ENCODE peak calls at places on chromosomes 11 and 22, in ten cellular contexts. S is ovary; D is right atrium auricular region; C is CD4-positive, alpha-beta T cell; Z is GM23248; R is stomach; U is body of pancreas; W is prostate gland; J is heart left ventricle; K is fibroblast of lung. M is an unnamed sample.

GRCh38 chr11:130002352-130002845 is at the start of gene PRDM10:
- DNase-seq in K (peak), D (peak), J (peak), W (peak), C (peak), U (peak), Z (peak), S (peak), R (peak), M (peak)

GRCh38 chr22:47166446-47167016 is 404.1 kb downstream of the TBC1D22A start:
- DNase-seq in D (no peak), C (no peak), W (no peak), S (peak), U (peak), R (no peak), J (no peak), K (no peak), Z (no peak), M (peak)

GRCh38 chr11:2462092-2462985 is 17.5 kb downstream of the KCNQ1 start:
- DNase-seq in U (peak), C (no peak), J (no peak), Z (no peak), W (no peak), K (no peak), S (no peak), D (peak), R (peak), M (peak)

GRCh38 chr11:107859459-107860239 is 1.1 kb upstream of the SLC35F2 start:
- DNase-seq in C (peak), K (no peak), J (peak), U (peak), D (no peak), Z (peak), R (peak), S (peak), W (peak), M (peak)

GRCh38 chr11:122375687-122376399 is 259.8 kb upstream of the BLID start:
- DNase-seq in D (no peak), J (no peak), R (no peak), S (no peak), C (no peak), W (no peak), Z (peak), U (no peak), K (peak), M (no peak)

GRCh38 chr22:37951305-37951704 is 2.1 kb downstream of the C22orf23 start:
- DNase-seq in W (no peak), J (no peak), Z (peak), R (no peak), K (peak), S (no peak), C (no peak), D (no peak), U (no peak), M (no peak)

GRCh38 chr11:47908198-47908597 is 60.0 kb upstream of the NUP160 start:
- DNase-seq in K (no peak), J (no peak), U (peak), C (no peak), W (no peak), R (no peak), Z (peak), D (no peak), S (no peak), M (no peak)

GRCh38 chr22:43066844-43067385 is 22.3 kb downstream of the TTLL1 start:
- DNase-seq in K (peak), D (no peak), U (no peak), C (no peak), S (no peak), J (no peak), Z (peak), R (no peak), W (no peak), M (peak)

GRCh38 chr11:69641681-69642548 is 959 bp downstream of the CCND1 start:
- DNase-seq in U (no peak), C (no peak), R (no peak), W (no peak), Z (peak), J (no peak), D (no peak), K (peak), S (no peak), M (peak)

GRCh38 chr11:61587951-61588695 is 7.2 kb upstream of the SYT7 start:
- DNase-seq in W (peak), K (no peak), Z (peak), J (peak), R (peak), S (no peak), U (peak), D (no peak), C (peak), M (peak)

GRCh38 chr11:94666792-94667721 is 99.9 kb downstream of the PIWIL4 start:
- DNase-seq in D (no peak), C (no peak), U (no peak), S (no peak), J (no peak), Z (no peak), R (no peak), K (no peak), W (no peak), M (no peak)

GRCh38 chr11:2498750-2499149 is 53.9 kb downstream of the KCNQ1 start:
- DNase-seq in Z (no peak), K (no peak), W (no peak), U (no peak), S (no peak), R (peak), D (no peak), J (no peak), C (no peak), M (no peak)

GRCh38 chr11:35427158-35427557 is 7.8 kb upstream of the SLC1A2 start:
- DNase-seq in K (peak), U (no peak), C (no peak), J (no peak), S (no peak), Z (peak), W (peak), D (no peak), R (no peak), M (peak)

GRCh38 chr11:114346709-114347141 is 50.5 kb downstream of the NNMT start:
- DNase-seq in C (no peak), R (no peak), U (no peak), S (no peak), J (no peak), D (no peak), W (no peak), Z (no peak), K (peak), M (no peak)

DNA sequence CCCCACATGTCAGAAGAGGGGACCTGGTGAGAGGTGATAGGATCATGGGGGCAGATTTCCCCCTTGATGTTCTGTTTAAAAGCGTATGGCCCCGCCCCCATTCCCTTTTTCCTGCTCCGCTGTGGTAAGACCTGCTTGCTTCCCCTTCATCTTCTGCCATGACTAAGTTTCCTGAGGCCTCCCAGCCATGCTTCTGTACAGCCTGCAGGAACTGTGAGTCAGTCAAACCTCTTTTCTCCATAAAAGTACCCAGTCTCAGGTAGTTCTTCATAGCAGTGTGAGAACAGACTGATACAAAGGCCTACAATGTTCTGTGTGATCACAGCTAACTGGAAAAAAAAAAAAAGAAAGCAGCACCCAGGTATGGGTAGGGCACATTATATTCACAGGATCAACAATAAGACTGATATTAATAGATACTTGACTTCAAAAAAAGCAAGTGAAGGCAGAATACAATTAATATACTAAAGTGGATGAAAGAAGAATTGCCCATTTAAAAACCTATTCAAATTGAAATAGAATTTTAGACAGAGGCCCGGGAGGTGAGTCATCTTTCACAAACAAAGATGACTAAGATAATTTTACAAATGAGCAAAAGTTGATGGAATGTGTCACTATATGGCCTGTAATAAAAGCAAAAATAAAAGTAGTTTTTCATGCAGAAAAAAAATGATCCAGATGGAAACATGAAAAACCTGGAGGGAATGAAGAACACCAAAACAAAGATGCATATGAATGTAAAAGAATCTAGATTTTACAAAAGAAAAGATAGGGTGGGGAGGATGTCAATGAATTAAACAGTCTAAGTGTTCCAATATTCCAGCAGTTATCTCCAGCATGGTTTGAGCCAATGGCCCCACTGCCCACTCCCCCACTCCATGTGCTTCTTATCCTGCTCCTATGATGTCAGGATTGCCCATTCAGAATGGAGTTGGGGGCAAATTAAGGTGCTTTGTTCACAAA is 1.6 kb upstream of the OR52K1 start:
- DNase-seq in J (no peak), D (no peak), U (no peak), S (no peak), K (no peak), C (no peak), Z (peak), R (no peak), W (no peak), M (peak)
- H3K27ac ChIP-seq in J (no peak), D (no peak), U (no peak), S (no peak), K (no peak), C (no peak), Z (no peak), R (no peak), W (no peak), M (no peak)

GRCh38 chr11:128963744-128964340 is 21.2 kb upstream of the TP53AIP1 start:
- DNase-seq in S (no peak), K (no peak), Z (no peak), U (no peak), D (no peak), W (no peak), C (no peak), R (no peak), J (no peak), M (no peak)
- H3K27ac ChIP-seq in S (no peak), K (no peak), Z (no peak), U (no peak), D (no peak), W (no peak), C (no peak), R (no peak), J (no peak), M (no peak)

GRCh38 chr11:9776203-9776602 is 112.3 kb downstream of the SWAP70 start:
- DNase-seq in D (no peak), R (no peak), K (no peak), W (no peak), U (no peak), Z (no peak), J (no peak), S (no peak), C (no peak), M (no peak)
- H3K27ac ChIP-seq in D (no peak), R (no peak), K (peak), W (no peak), U (no peak), Z (no peak), J (no peak), S (no peak), C (no peak), M (peak)

GRCh38 chr22:36289406-36289870 is 36.5 kb downstream of the APOL1 start:
- DNase-seq in C (no peak), K (no peak), R (no peak), U (no peak), S (no peak), W (no peak), J (peak), D (no peak), Z (no peak), M (no peak)
- H3K27ac ChIP-seq in C (peak), K (no peak), R (no peak), U (no peak), S (no peak), W (no peak), J (no peak), D (no peak), Z (no peak), M (no peak)

GRCh38 chr11:74018331-74019005 is 9.6 kb upstream of the UCP3 start:
- DNase-seq in W (peak), U (peak), D (peak), S (peak), R (peak), C (no peak), J (peak), K (peak), Z (peak), M (no peak)

GRCh38 chr11:74020537-74020936 is 11.7 kb upstream of the UCP3 start:
- DNase-seq in K (no peak), R (no peak), D (no peak), Z (no peak), U (no peak), W (no peak), S (no peak), J (no peak), C (no peak), M (no peak)

GRCh38 chr11:74017631-74018030 is 8.7 kb upstream of the UCP3 start:
- DNase-seq in S (no peak), W (no peak), K (no peak), Z (no peak), D (no peak), R (no peak), U (no peak), C (no peak), J (no peak), M (no peak)

GRCh38 chr11:74019860-74020259 is 11.0 kb upstream of the UCP3 start:
- DNase-seq in W (no peak), S (no peak), U (no peak), J (no peak), K (no peak), R (no peak), C (no peak), Z (peak), D (no peak), M (no peak)

DNA sequence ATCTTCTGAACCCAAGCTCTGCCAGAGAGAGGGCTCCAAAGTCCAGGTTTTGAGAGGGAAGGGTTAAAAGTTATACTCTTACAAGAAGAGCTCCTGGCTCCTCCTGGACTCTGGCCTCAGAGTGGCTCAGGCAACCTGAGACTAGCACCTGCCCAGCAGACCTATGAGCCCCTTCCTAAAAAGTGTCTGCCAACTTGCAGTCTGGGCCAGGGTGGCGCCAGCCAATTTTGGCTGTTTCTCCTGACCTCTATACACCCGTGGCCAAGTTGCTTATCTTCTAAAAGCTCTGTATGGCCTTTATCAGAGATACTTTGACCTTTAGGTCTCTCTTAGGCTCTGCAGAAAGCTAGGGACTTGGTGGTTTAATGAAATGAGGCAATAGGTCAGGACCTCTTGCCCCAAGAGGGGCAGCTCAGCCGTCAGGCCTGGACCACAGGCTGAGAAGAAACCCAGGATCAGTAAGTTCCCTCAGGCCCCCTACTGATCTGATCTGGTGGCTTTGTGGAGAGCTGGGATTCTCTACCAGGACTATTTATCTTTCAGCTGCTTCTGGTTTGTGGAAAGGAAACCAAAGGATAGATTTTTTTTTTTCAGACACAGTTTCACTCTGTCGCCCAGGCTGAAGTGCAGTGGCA is 10.3 kb upstream of the UCP3 start:
- DNase-seq in Z (peak), J (no peak), W (no peak), S (no peak), C (no peak), U (peak), K (no peak), D (no peak), R (peak), M (no peak)
- H3K27ac ChIP-seq in Z (peak), J (peak), W (no peak), S (peak), C (no peak), U (peak), K (peak), D (peak), R (peak), M (peak)

DNA sequence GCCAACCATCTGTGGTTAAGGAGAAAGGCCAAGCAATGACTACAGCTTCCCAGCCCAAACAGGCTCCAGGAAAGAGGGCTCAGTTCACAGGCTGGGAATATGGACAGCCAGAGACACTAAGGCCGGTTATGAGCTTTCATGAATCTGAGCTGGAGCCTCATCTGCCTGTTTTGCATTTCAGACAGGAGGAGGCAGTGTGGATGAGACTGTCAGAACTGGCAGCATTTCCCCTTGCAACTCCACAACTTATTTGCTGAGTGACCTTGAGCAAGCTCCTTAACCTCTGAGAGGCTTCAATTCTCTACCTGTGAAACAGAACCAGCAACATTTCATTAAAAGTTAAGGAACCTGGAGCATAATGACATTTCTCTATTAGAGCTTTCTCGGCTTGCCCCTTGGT is 264.0 kb downstream of the ETS1 start:
- DNase-seq in R (no peak), C (no peak), D (no peak), U (no peak), W (no peak), S (no peak), Z (peak), J (peak), K (peak), M (no peak)
- H3K27ac ChIP-seq in R (peak), C (peak), D (no peak), U (no peak), W (no peak), S (no peak), Z (no peak), J (no peak), K (no peak), M (no peak)

GRCh38 chr11:13308704-13309103 is 31.1 kb downstream of the BMAL1 start:
- DNase-seq in J (no peak), Z (no peak), K (no peak), D (no peak), W (no peak), S (no peak), R (no peak), C (no peak), U (no peak), M (no peak)
- H3K27ac ChIP-seq in J (no peak), Z (no peak), K (no peak), D (no peak), W (no peak), S (no peak), R (no peak), C (no peak), U (no peak), M (no peak)

DNA sequence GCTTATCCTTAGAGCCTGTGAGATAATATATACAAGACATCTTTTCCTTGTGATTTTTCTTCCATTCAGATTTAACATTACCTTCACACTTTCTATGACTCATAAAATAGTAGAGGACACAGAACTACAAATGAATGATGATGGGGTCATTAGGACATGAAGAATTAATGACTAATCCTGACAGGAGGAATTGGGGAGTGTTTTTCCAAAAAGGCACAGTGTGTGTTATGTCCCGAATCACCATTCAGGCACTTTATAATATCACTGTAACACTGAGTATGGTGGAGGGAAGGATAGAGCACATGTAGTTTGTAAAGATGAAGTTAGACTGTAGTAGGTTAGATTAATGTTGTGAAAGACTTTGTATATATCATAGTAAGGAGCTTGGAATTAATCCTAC is 391.3 kb downstream of the JRKL start:
- DNase-seq in C (no peak), U (no peak), D (no peak), J (no peak), W (no peak), K (no peak), Z (no peak), R (no peak), S (no peak), M (no peak)
- H3K27ac ChIP-seq in C (no peak), U (no peak), D (no peak), J (no peak), W (no peak), K (no peak), Z (no peak), R (no peak), S (no peak), M (no peak)

DNA sequence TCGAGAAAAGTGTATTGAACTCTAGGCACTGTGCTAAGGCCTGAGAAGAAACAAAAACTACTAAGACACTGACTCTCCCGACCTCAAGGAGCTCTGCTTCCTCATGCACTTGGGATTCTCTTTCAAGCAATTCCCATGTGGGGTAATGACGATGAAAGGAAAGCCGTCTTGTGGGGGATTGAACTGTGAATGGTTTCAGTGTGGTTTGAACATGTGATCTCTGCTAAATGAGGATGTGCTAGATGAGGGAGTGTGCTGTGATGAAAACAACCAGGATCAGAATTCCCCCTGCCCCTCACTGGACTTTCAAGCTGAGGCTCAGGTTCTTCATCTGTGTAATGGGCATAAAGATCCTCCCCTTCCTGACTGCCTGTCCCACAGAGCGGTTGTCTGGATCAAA is 74.9 kb downstream of the DEPDC5 start:
- DNase-seq in U (no peak), D (no peak), C (no peak), J (no peak), W (no peak), Z (no peak), S (no peak), R (no peak), K (no peak), M (no peak)
- H3K27ac ChIP-seq in U (no peak), D (no peak), C (no peak), J (no peak), W (no peak), Z (no peak), S (no peak), R (no peak), K (no peak), M (peak)

M was measured in osteoblast.